ENCODE peak calls at places on chromosomes 1 and 21, in ten cellular contexts. X, F, D, O, A, K, H, N, J and B are unnamed samples.
A peak's percentile ranks its signal among the peaks of the same experiment; 100 is the strongest.

GRCh38 chr1:1144122-1144842 is 28.4 kb upstream of the C1orf159 start:
- DNase-seq in N (no peak), O (no peak), F (peak; percentile 81), H (peak; percentile 77), D (peak; percentile 90), X (peak; percentile 63), K (no peak), J (peak; percentile 57), A (peak; percentile 72), B (no peak)

GRCh38 chr1:96969656-96970163 is 248.1 kb downstream of the PTBP2 start:
- DNase-seq in N (no peak), O (no peak), K (no peak), H (no peak), X (no peak), F (no peak), J (no peak), D (no peak), A (no peak), B (no peak)

GRCh38 chr1:158374864-158375263 is 21.2 kb downstream of the CD1E start:
- DNase-seq in F (no peak), A (no peak), O (no peak), X (no peak), H (no peak), J (no peak), N (no peak), D (no peak), K (no peak), B (no peak)

GRCh38 chr21:35548904-35549615 is 500.0 kb upstream of the RUNX1 start:
- DNase-seq in H (no peak), A (no peak), O (no peak), J (no peak), X (no peak), K (no peak), D (no peak), N (no peak), F (no peak), B (no peak)

GRCh38 chr1:185739967-185740366 is 5.8 kb downstream of the HMCN1 start:
- DNase-seq in A (no peak), X (no peak), N (no peak), F (no peak), D (no peak), K (no peak), O (no peak), H (no peak), J (no peak), B (no peak)

GRCh38 chr1:11736746-11737639 is 1.1 kb downstream of the AGTRAP start:
- DNase-seq in O (no peak), J (no peak), X (peak; percentile 79), D (peak; percentile 60), N (peak; percentile 59), H (peak; percentile 66), A (peak; percentile 75), F (peak; percentile 83), K (peak; percentile 72), B (peak; percentile 55)

GRCh38 chr1:93616221-93616995 is 65.2 kb downstream of the BCAR3 start:
- DNase-seq in O (no peak), N (no peak), J (no peak), F (no peak), D (peak; percentile 77), A (no peak), X (no peak), H (no peak), K (peak; percentile 56), B (no peak)

GRCh38 chr1:21937372-21938121 is 437 bp upstream of the HSPG2 start:
- DNase-seq in D (peak; percentile 90), F (peak; percentile 92), J (peak; percentile 78), A (peak; percentile 85), N (peak; percentile 85), X (peak; percentile 90), K (peak; percentile 89), H (peak; percentile 82), O (no peak), B (no peak)

GRCh38 chr1:24580756-24581155 is 24.9 kb downstream of the NCMAP start:
- DNase-seq in D (no peak), K (no peak), N (no peak), X (no peak), O (no peak), A (no peak), F (no peak), J (no peak), H (no peak), B (no peak)

GRCh38 chr1:162587347-162587746 is 25.8 kb downstream of the UAP1 start:
- DNase-seq in J (peak; percentile 23), A (no peak), N (no peak), F (no peak), K (no peak), X (no peak), D (peak; percentile 91), H (no peak), O (no peak), B (no peak)

GRCh38 chr1:244964112-244964971 is 100.0 kb upstream of the HNRNPU start:
- DNase-seq in N (no peak), H (no peak), A (no peak), O (no peak), X (peak; percentile 47), D (peak; percentile 32), F (no peak), J (no peak), K (no peak), B (peak; percentile 61)

GRCh38 chr1:230067871-230068814 is 1.1 kb downstream of the GALNT2 start:
- DNase-seq in K (peak; percentile 60), O (no peak), D (peak; percentile 62), H (peak; percentile 61), F (peak; percentile 75), A (peak; percentile 62), J (peak; percentile 19), X (peak; percentile 64), N (no peak), B (no peak)

GRCh38 chr1:234433563-234434285 is 45.3 kb downstream of the TARBP1 start:
- DNase-seq in X (no peak), A (no peak), K (no peak), D (peak; percentile 38), F (no peak), J (no peak), N (no peak), H (no peak), O (peak; percentile 26), B (peak; percentile 46)

GRCh38 chr1:52423771-52424170 is 19.4 kb downstream of the PRPF38A start:
- DNase-seq in F (no peak), H (peak; percentile 46), K (no peak), X (no peak), A (no peak), N (no peak), J (no peak), D (no peak), O (no peak), B (no peak)

GRCh38 chr1:115289940-115290339 is 48.1 kb downstream of the NGF start:
- DNase-seq in A (no peak), D (no peak), F (no peak), N (no peak), J (no peak), X (peak; percentile 14), O (no peak), K (no peak), H (no peak), B (no peak)